ENCODE peak calls at places on chromosomes 13 and 19, in eight cellular contexts. One of them, this sample, is unnamed.

GRCh38 chr13:111536239-111536638 is 215.8 kb downstream of the TEX29 start:
- DNase-seq in GM12892: no peak
- DNase-seq in stimulated activated naive B cell treated with anti-CD40 and anti-IgM and Interleukin-4, amounts not matched to agents 10 μg/mL and 1 μg/mL and 100 μg/mL, for 72 hours: no peak
- DNase-seq in CD8-positive, alpha-beta memory T cell: no peak
- DNase-seq in activated CD4-positive, alpha-beta T cell treated with anti-CD3 and anti-CD28 coated beads for 24 hours: no peak
- DNase-seq in ELF-1: no peak
- DNase-seq in HEK293T: no peak
- DNase-seq in KG1: no peak
- DNase-seq in this sample: no peak

GRCh38 chr13:74644239-74644638 is 510.0 kb upstream of the KLF12 start:
- DNase-seq in KG1: no peak
- DNase-seq in HEK293T: no peak
- DNase-seq in stimulated activated naive B cell treated with anti-CD40 and anti-IgM and Interleukin-4, amounts not matched to agents 10 μg/mL and 1 μg/mL and 100 μg/mL, for 72 hours: no peak
- DNase-seq in ELF-1: no peak
- DNase-seq in CD8-positive, alpha-beta memory T cell: no peak
- DNase-seq in GM12892: no peak
- DNase-seq in activated CD4-positive, alpha-beta T cell treated with anti-CD3 and anti-CD28 coated beads for 24 hours: no peak
- DNase-seq in this sample: no peak

GRCh38 chr13:92164822-92165221 is 766.4 kb downstream of the GPC5 start:
- DNase-seq in CD8-positive, alpha-beta memory T cell: no peak
- DNase-seq in activated CD4-positive, alpha-beta T cell treated with anti-CD3 and anti-CD28 coated beads for 24 hours: no peak
- DNase-seq in ELF-1: peak; percentile 43
- DNase-seq in KG1: no peak
- DNase-seq in HEK293T: no peak
- DNase-seq in stimulated activated naive B cell treated with anti-CD40 and anti-IgM and Interleukin-4, amounts not matched to agents 10 μg/mL and 1 μg/mL and 100 μg/mL, for 72 hours: no peak
- DNase-seq in GM12892: no peak
- DNase-seq in this sample: no peak

GRCh38 chr19:51354103-51354741 is 12.0 kb downstream of the ETFB start:
- DNase-seq in CD8-positive, alpha-beta memory T cell: no peak
- DNase-seq in stimulated activated naive B cell treated with anti-CD40 and anti-IgM and Interleukin-4, amounts not matched to agents 10 μg/mL and 1 μg/mL and 100 μg/mL, for 72 hours: no peak
- DNase-seq in HEK293T: no peak
- DNase-seq in ELF-1: peak; percentile 52
- DNase-seq in KG1: no peak
- DNase-seq in activated CD4-positive, alpha-beta T cell treated with anti-CD3 and anti-CD28 coated beads for 24 hours: no peak
- DNase-seq in GM12892: no peak
- DNase-seq in this sample: no peak

GRCh38 chr19:8515317-8515716 is 1.4 kb upstream of the ZNF414 start:
- DNase-seq in HEK293T: no peak
- DNase-seq in ELF-1: no peak
- DNase-seq in CD8-positive, alpha-beta memory T cell: peak; percentile 50
- DNase-seq in GM12892: no peak
- DNase-seq in KG1: no peak
- DNase-seq in activated CD4-positive, alpha-beta T cell treated with anti-CD3 and anti-CD28 coated beads for 24 hours: no peak
- DNase-seq in stimulated activated naive B cell treated with anti-CD40 and anti-IgM and Interleukin-4, amounts not matched to agents 10 μg/mL and 1 μg/mL and 100 μg/mL, for 72 hours: no peak
- DNase-seq in this sample: no peak

GRCh38 chr13:33057019-33057785 is 41.0 kb downstream of the KL start:
- DNase-seq in HEK293T: peak; percentile 45
- DNase-seq in activated CD4-positive, alpha-beta T cell treated with anti-CD3 and anti-CD28 coated beads for 24 hours: no peak
- DNase-seq in GM12892: peak; percentile 24
- DNase-seq in CD8-positive, alpha-beta memory T cell: no peak
- DNase-seq in ELF-1: peak; percentile 46
- DNase-seq in stimulated activated naive B cell treated with anti-CD40 and anti-IgM and Interleukin-4, amounts not matched to agents 10 μg/mL and 1 μg/mL and 100 μg/mL, for 72 hours: no peak
- DNase-seq in KG1: no peak
- DNase-seq in this sample: no peak

GRCh38 chr13:45828253-45828968 is 23.1 kb downstream of the SIAH3 start:
- DNase-seq in CD8-positive, alpha-beta memory T cell: no peak
- DNase-seq in HEK293T: no peak
- DNase-seq in KG1: no peak
- DNase-seq in stimulated activated naive B cell treated with anti-CD40 and anti-IgM and Interleukin-4, amounts not matched to agents 10 μg/mL and 1 μg/mL and 100 μg/mL, for 72 hours: no peak
- DNase-seq in GM12892: no peak
- DNase-seq in activated CD4-positive, alpha-beta T cell treated with anti-CD3 and anti-CD28 coated beads for 24 hours: no peak
- DNase-seq in ELF-1: no peak
- DNase-seq in this sample: no peak

GRCh38 chr13:35139591-35139990 is 197.5 kb downstream of the NBEA start:
- DNase-seq in activated CD4-positive, alpha-beta T cell treated with anti-CD3 and anti-CD28 coated beads for 24 hours: no peak
- DNase-seq in KG1: no peak
- DNase-seq in CD8-positive, alpha-beta memory T cell: no peak
- DNase-seq in ELF-1: no peak
- DNase-seq in HEK293T: no peak
- DNase-seq in stimulated activated naive B cell treated with anti-CD40 and anti-IgM and Interleukin-4, amounts not matched to agents 10 μg/mL and 1 μg/mL and 100 μg/mL, for 72 hours: no peak
- DNase-seq in GM12892: no peak
- DNase-seq in this sample: no peak

GRCh38 chr19:23439623-23440022 is 44.4 kb upstream of the ZNF91 start:
- DNase-seq in GM12892: no peak
- DNase-seq in KG1: no peak
- DNase-seq in stimulated activated naive B cell treated with anti-CD40 and anti-IgM and Interleukin-4, amounts not matched to agents 10 μg/mL and 1 μg/mL and 100 μg/mL, for 72 hours: no peak
- DNase-seq in CD8-positive, alpha-beta memory T cell: no peak
- DNase-seq in activated CD4-positive, alpha-beta T cell treated with anti-CD3 and anti-CD28 coated beads for 24 hours: no peak
- DNase-seq in ELF-1: peak; percentile 16
- DNase-seq in HEK293T: no peak
- DNase-seq in this sample: no peak

GRCh38 chr19:2494084-2494446 is 18.1 kb downstream of the GADD45B start:
- DNase-seq in activated CD4-positive, alpha-beta T cell treated with anti-CD3 and anti-CD28 coated beads for 24 hours: no peak
- DNase-seq in GM12892: peak; percentile 13
- DNase-seq in CD8-positive, alpha-beta memory T cell: no peak
- DNase-seq in KG1: no peak
- DNase-seq in HEK293T: no peak
- DNase-seq in stimulated activated naive B cell treated with anti-CD40 and anti-IgM and Interleukin-4, amounts not matched to agents 10 μg/mL and 1 μg/mL and 100 μg/mL, for 72 hours: no peak
- DNase-seq in ELF-1: peak; percentile 40
- DNase-seq in this sample: no peak

GRCh38 chr13:110063490-110063889 is 243.5 kb downstream of the COL4A1 start:
- DNase-seq in stimulated activated naive B cell treated with anti-CD40 and anti-IgM and Interleukin-4, amounts not matched to agents 10 μg/mL and 1 μg/mL and 100 μg/mL, for 72 hours: no peak
- DNase-seq in ELF-1: no peak
- DNase-seq in KG1: no peak
- DNase-seq in HEK293T: no peak
- DNase-seq in GM12892: no peak
- DNase-seq in activated CD4-positive, alpha-beta T cell treated with anti-CD3 and anti-CD28 coated beads for 24 hours: no peak
- DNase-seq in CD8-positive, alpha-beta memory T cell: no peak
- DNase-seq in this sample: no peak

GRCh38 chr19:7806234-7806633 is 23.8 kb upstream of the EVI5L start:
- DNase-seq in activated CD4-positive, alpha-beta T cell treated with anti-CD3 and anti-CD28 coated beads for 24 hours: no peak
- DNase-seq in stimulated activated naive B cell treated with anti-CD40 and anti-IgM and Interleukin-4, amounts not matched to agents 10 μg/mL and 1 μg/mL and 100 μg/mL, for 72 hours: no peak
- DNase-seq in CD8-positive, alpha-beta memory T cell: no peak
- DNase-seq in GM12892: no peak
- DNase-seq in HEK293T: no peak
- DNase-seq in KG1: no peak
- DNase-seq in ELF-1: no peak
- DNase-seq in this sample: no peak

GRCh38 chr19:49684251-49684982 is 5.0 kb upstream of the ADM5 start:
- DNase-seq in ELF-1: peak; percentile 34
- DNase-seq in stimulated activated naive B cell treated with anti-CD40 and anti-IgM and Interleukin-4, amounts not matched to agents 10 μg/mL and 1 μg/mL and 100 μg/mL, for 72 hours: no peak
- DNase-seq in activated CD4-positive, alpha-beta T cell treated with anti-CD3 and anti-CD28 coated beads for 24 hours: no peak
- DNase-seq in GM12892: peak; percentile 64
- DNase-seq in HEK293T: peak; percentile 40
- DNase-seq in KG1: peak; percentile 25
- DNase-seq in CD8-positive, alpha-beta memory T cell: no peak
- DNase-seq in this sample: peak; percentile 29

GRCh38 chr13:110308377-110309158 is 1.5 kb downstream of the COL4A2 start:
- DNase-seq in HEK293T: no peak
- DNase-seq in ELF-1: peak; percentile 75
- DNase-seq in GM12892: no peak
- DNase-seq in activated CD4-positive, alpha-beta T cell treated with anti-CD3 and anti-CD28 coated beads for 24 hours: no peak
- DNase-seq in stimulated activated naive B cell treated with anti-CD40 and anti-IgM and Interleukin-4, amounts not matched to agents 10 μg/mL and 1 μg/mL and 100 μg/mL, for 72 hours: no peak
- DNase-seq in CD8-positive, alpha-beta memory T cell: no peak
- DNase-seq in KG1: no peak
- DNase-seq in this sample: no peak

GRCh38 chr13:25018729-25019115 is 77.2 kb upstream of the PABPC3 start:
- DNase-seq in activated CD4-positive, alpha-beta T cell treated with anti-CD3 and anti-CD28 coated beads for 24 hours: no peak
- DNase-seq in stimulated activated naive B cell treated with anti-CD40 and anti-IgM and Interleukin-4, amounts not matched to agents 10 μg/mL and 1 μg/mL and 100 μg/mL, for 72 hours: no peak
- DNase-seq in HEK293T: no peak
- DNase-seq in CD8-positive, alpha-beta memory T cell: no peak
- DNase-seq in ELF-1: no peak
- DNase-seq in GM12892: no peak
- DNase-seq in KG1: no peak
- DNase-seq in this sample: no peak

GRCh38 chr19:39363909-39364457 is 21.8 kb downstream of the SAMD4B start:
- DNase-seq in KG1: no peak
- DNase-seq in ELF-1: no peak
- DNase-seq in HEK293T: no peak
- DNase-seq in GM12892: no peak
- DNase-seq in CD8-positive, alpha-beta memory T cell: no peak
- DNase-seq in stimulated activated naive B cell treated with anti-CD40 and anti-IgM and Interleukin-4, amounts not matched to agents 10 μg/mL and 1 μg/mL and 100 μg/mL, for 72 hours: peak; percentile 23
- DNase-seq in activated CD4-positive, alpha-beta T cell treated with anti-CD3 and anti-CD28 coated beads for 24 hours: no peak
- DNase-seq in this sample: no peak

GRCh38 chr19:4365791-4366665 is 22.7 kb downstream of the MPND start:
- DNase-seq in stimulated activated naive B cell treated with anti-CD40 and anti-IgM and Interleukin-4, amounts not matched to agents 10 μg/mL and 1 μg/mL and 100 μg/mL, for 72 hours: no peak
- DNase-seq in GM12892: no peak
- DNase-seq in ELF-1: no peak
- DNase-seq in CD8-positive, alpha-beta memory T cell: no peak
- DNase-seq in KG1: no peak
- DNase-seq in HEK293T: no peak
- DNase-seq in activated CD4-positive, alpha-beta T cell treated with anti-CD3 and anti-CD28 coated beads for 24 hours: no peak
- DNase-seq in this sample: peak; percentile 23

GRCh38 chr13:79477968-79478367 is 3.0 kb upstream of the NDFIP2 start:
- DNase-seq in GM12892: no peak
- DNase-seq in CD8-positive, alpha-beta memory T cell: no peak
- DNase-seq in ELF-1: peak; percentile 13
- DNase-seq in activated CD4-positive, alpha-beta T cell treated with anti-CD3 and anti-CD28 coated beads for 24 hours: no peak
- DNase-seq in KG1: no peak
- DNase-seq in stimulated activated naive B cell treated with anti-CD40 and anti-IgM and Interleukin-4, amounts not matched to agents 10 μg/mL and 1 μg/mL and 100 μg/mL, for 72 hours: no peak
- DNase-seq in HEK293T: no peak
- DNase-seq in this sample: peak; percentile 22

GRCh38 chr13:52359534-52359933 is 46.4 kb downstream of the THSD1 start:
- DNase-seq in GM12892: no peak
- DNase-seq in ELF-1: no peak
- DNase-seq in activated CD4-positive, alpha-beta T cell treated with anti-CD3 and anti-CD28 coated beads for 24 hours: no peak
- DNase-seq in KG1: no peak
- DNase-seq in stimulated activated naive B cell treated with anti-CD40 and anti-IgM and Interleukin-4, amounts not matched to agents 10 μg/mL and 1 μg/mL and 100 μg/mL, for 72 hours: no peak
- DNase-seq in HEK293T: no peak
- DNase-seq in CD8-positive, alpha-beta memory T cell: no peak
- DNase-seq in this sample: no peak

GRCh38 chr13:113106053-113106452 is 462 bp downstream of the F7 start:
- DNase-seq in HEK293T: no peak
- DNase-seq in KG1: no peak
- DNase-seq in CD8-positive, alpha-beta memory T cell: no peak
- DNase-seq in stimulated activated naive B cell treated with anti-CD40 and anti-IgM and Interleukin-4, amounts not matched to agents 10 μg/mL and 1 μg/mL and 100 μg/mL, for 72 hours: no peak
- DNase-seq in activated CD4-positive, alpha-beta T cell treated with anti-CD3 and anti-CD28 coated beads for 24 hours: no peak
- DNase-seq in GM12892: no peak
- DNase-seq in ELF-1: no peak
- DNase-seq in this sample: no peak

This sample was measured in adrenal gland.